ENCODE peak calls at places on chromosomes 13 and 19, in five cellular contexts. Q, Y, A, O and H are unnamed samples.

GRCh38 chr13:90454002-90454636 is 893.4 kb upstream of the MIR17HG start:
- DNase-seq in O (no peak), Q (no peak), A (no peak), Y (no peak), H (no peak)

GRCh38 chr13:73335226-73335625 is 276.4 kb downstream of the KLF5 start:
- DNase-seq in A (no peak), Y (peak), O (peak), Q (no peak), H (no peak)

GRCh38 chr13:97429681-97430081 is 4.3 kb upstream of the RAP2A start:
- DNase-seq in Y (no peak), Q (no peak), O (no peak), A (no peak), H (no peak)

GRCh38 chr19:39843919-39844793 is 2.0 kb downstream of the FBL start:
- DNase-seq in A (no peak), O (peak), Q (no peak), Y (peak), H (no peak)

GRCh38 chr13:33931397-33931987 is 113.5 kb downstream of the RFC3 start:
- DNase-seq in Y (peak), O (peak), Q (no peak), A (no peak), H (peak)

GRCh38 chr13:114110091-114110829 is 22.2 kb downstream of the RASA3 start:
- DNase-seq in O (no peak), Q (peak), Y (peak), A (no peak), H (no peak)

GRCh38 chr13:51520524-51520923 is 63.7 kb upstream of the WDFY2 start:
- DNase-seq in A (no peak), Q (no peak), O (peak), Y (peak), H (no peak)

GRCh38 chr13:90302113-90302512 is 1045.4 kb upstream of the MIR17HG start:
- DNase-seq in A (no peak), O (no peak), Q (no peak), Y (peak), H (no peak)

GRCh38 chr19:45164577-45165335 is 4.0 kb upstream of the NKPD1 start:
- DNase-seq in A (peak), Y (peak), Q (peak), O (peak), H (no peak)

GRCh38 chr19:5138606-5139594 is 170.0 kb downstream of the KDM4B start:
- DNase-seq in A (no peak), Y (peak), O (peak), Q (no peak), H (no peak)

GRCh38 chr19:8221161-8221560 is 12.0 kb downstream of the CERS4 start:
- DNase-seq in O (no peak), Y (no peak), A (no peak), Q (no peak), H (no peak)

GRCh38 chr19:16330811-16331690 is 6.4 kb downstream of the KLF2 start:
- DNase-seq in A (no peak), O (peak), Y (peak), Q (no peak), H (no peak)

GRCh38 chr13:111177081-111177711 is 62.1 kb downstream of the ARHGEF7 start:
- DNase-seq in O (peak), Y (peak), A (no peak), Q (no peak), H (no peak)

GRCh38 chr19:47157455-47158321 is 27.1 kb downstream of the SAE1 start:
- DNase-seq in O (peak), Y (peak), A (peak), Q (peak), H (peak)

GRCh38 chr19:12163841-12164240 is 945 bp downstream of the ZNF136 start:
- DNase-seq in Q (no peak), Y (peak), O (peak), A (no peak), H (no peak)

GRCh38 chr13:104641309-104641708 is 1575.1 kb upstream of the SLC10A2 start:
- DNase-seq in A (no peak), O (peak), Y (peak), Q (no peak), H (no peak)

GRCh38 chr19:1853295-1854031 is 5.2 kb upstream of the REXO1 start:
- DNase-seq in A (peak), Q (peak), Y (peak), O (peak), H (no peak)

GRCh38 chr19:18855647-18856384 is 24.1 kb downstream of the UPF1 start:
- DNase-seq in O (no peak), Y (no peak), A (no peak), Q (no peak), H (no peak)

GRCh38 chr13:50370303-50370950 is 355.2 kb downstream of the KCNRG start:
- DNase-seq in A (no peak), Q (no peak), O (no peak), Y (no peak), H (no peak)

GRCh38 chr13:52738719-52739467 is 727 bp downstream of the CNMD start:
- DNase-seq in O (peak), A (peak), Y (peak), Q (peak), H (peak)

GRCh38 chr19:41014643-41015042 is 23.6 kb downstream of the CYP2B6 start:
- DNase-seq in Q (no peak), O (no peak), A (no peak), Y (no peak), H (no peak)

GRCh38 chr19:1847684-1848398 is 442 bp downstream of the REXO1 start:
- DNase-seq in Y (peak), Q (no peak), A (peak), O (peak), H (no peak)

GRCh38 chr19:13899393-13899792 is 6.5 kb downstream of the BRME1 start:
- DNase-seq in Y (no peak), A (no peak), O (no peak), Q (no peak), H (no peak)

GRCh38 chr19:3211191-3211590 is 13.3 kb upstream of the CELF5 start:
- DNase-seq in Q (no peak), A (no peak), O (no peak), Y (no peak), H (no peak)

GRCh38 chr13:78601124-78601885 is 2.0 kb downstream of the POU4F1 start:
- DNase-seq in Y (no peak), Q (peak), O (no peak), A (peak), H (peak)

DNA sequence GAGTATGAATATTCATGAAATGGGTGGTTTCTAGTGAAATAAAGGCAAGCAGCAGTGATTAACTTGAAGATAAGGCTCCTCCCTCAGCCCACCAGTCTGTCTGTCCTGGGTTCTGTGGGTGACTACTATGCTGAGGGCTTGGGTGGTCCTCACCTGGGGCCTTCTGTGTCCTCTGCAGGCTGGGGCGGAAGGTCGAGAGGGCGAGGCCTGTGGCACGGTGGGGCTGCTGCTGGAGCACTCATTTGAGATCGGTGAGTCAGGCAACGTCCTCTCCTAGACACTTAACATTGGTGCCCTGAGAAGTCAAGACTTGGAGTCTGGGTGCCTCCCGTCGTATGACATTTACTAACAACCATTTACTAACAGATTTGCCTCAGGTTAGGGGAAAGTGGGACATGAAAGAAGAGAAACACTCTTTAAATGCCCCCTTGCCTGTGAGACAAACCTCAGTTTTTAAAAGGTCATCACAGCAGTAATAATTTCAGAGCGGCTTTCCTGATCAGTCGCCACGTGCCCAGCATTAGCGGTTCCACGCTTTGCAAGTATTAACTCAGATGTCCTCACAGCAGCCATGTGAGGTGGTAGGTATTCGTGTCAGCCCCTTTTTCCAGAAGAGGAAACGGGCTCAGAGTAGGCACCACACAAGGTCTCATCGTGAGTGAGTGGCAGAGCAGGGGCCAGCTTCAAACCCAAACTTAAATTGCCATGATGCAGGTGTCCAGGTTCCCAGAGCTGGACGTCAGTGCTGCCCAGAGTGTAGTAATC is 1.3 kb upstream of the GARIN5A start:
- DNase-seq in A (no peak), Y (no peak), O (no peak), Q (no peak), H (no peak)
- H2BK12ac ChIP-seq in A (no peak), Y (no peak), O (no peak), Q (no peak), H (no peak)

DNA sequence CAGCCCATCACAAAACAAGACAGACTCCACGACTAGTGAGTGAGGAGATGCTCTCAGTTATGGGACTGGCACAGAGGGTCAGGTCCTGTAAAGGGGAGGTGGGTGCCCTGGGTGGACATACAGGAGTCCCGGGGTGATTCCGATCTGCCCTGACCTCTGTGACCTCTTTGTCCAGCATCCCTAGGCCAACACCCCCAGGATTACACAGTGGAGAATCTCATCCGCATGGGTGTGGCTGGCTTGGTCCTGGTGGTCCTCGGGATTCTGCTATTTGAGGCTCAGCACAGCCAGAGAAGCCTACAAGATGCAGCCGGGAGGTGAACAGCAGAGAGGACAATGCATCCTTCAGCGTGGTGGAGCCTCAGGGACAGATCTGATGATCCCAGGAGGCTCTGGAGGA is 6.4 kb upstream of the LILRA1 start:
- DNase-seq in O (no peak), A (no peak), Y (no peak), Q (no peak), H (no peak)
- H2BK12ac ChIP-seq in O (no peak), A (no peak), Y (no peak), Q (no peak), H (no peak)

GRCh38 chr13:103184413-103184812 is 118.2 kb upstream of the SLC10A2 start:
- DNase-seq in O (no peak), Y (no peak), A (no peak), Q (no peak), H (no peak)

GRCh38 chr13:103190841-103191240 is 124.6 kb upstream of the SLC10A2 start:
- DNase-seq in Y (no peak), A (no peak), O (no peak), Q (no peak), H (no peak)

GRCh38 chr13:103187621-103188020 is 121.4 kb upstream of the SLC10A2 start:
- DNase-seq in O (peak), Y (peak), Q (no peak), A (no peak), H (no peak)

DNA sequence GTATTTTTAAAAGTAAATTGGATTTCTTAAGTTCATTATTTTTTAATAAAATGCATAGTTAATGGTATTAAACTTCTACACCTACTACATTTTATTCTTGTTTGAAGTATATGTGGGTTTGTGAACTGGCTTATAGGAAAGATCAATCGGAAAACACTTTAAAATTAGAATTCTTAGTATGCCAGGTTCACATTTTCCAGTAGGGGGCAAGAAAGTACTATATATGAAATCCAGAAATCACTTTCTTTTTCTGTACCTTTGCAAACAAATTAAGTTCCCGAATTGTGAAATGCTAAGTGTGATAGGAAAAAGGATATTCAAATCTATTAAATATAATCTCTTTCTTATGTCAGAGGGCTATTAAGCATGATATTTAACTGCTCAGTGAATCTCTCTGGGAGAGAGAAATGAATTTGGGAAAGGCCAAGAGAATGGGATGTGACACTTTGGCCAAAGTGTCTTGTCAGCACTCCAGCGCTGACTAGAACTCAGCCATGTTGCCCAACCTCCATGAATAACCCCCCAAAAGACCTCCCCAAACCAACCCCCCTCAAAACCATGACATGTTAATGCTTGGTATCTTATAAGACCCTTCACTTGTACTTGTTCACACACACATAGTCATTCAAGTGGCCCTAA is 122.6 kb upstream of the SLC10A2 start:
- DNase-seq in A (no peak), Y (peak), Q (no peak), O (peak), H (no peak)
- H2BK12ac ChIP-seq in A (no peak), Y (no peak), Q (no peak), O (peak), H (no peak)

GRCh38 chr13:25633108-25633507 is 261.3 kb downstream of the ATP8A2 start:
- DNase-seq in Q (no peak), O (no peak), Y (no peak), A (no peak), H (peak)

GRCh38 chr13:25630327-25630726 is 258.6 kb downstream of the ATP8A2 start:
- DNase-seq in O (no peak), Q (no peak), Y (no peak), A (no peak), H (no peak)

GRCh38 chr13:25632166-25632888 is 260.6 kb downstream of the ATP8A2 start:
- DNase-seq in O (no peak), A (peak), Y (no peak), Q (peak), H (no peak)
- H2BK12ac ChIP-seq in O (no peak), A (no peak), Y (no peak), Q (no peak), H (no peak)

DNA sequence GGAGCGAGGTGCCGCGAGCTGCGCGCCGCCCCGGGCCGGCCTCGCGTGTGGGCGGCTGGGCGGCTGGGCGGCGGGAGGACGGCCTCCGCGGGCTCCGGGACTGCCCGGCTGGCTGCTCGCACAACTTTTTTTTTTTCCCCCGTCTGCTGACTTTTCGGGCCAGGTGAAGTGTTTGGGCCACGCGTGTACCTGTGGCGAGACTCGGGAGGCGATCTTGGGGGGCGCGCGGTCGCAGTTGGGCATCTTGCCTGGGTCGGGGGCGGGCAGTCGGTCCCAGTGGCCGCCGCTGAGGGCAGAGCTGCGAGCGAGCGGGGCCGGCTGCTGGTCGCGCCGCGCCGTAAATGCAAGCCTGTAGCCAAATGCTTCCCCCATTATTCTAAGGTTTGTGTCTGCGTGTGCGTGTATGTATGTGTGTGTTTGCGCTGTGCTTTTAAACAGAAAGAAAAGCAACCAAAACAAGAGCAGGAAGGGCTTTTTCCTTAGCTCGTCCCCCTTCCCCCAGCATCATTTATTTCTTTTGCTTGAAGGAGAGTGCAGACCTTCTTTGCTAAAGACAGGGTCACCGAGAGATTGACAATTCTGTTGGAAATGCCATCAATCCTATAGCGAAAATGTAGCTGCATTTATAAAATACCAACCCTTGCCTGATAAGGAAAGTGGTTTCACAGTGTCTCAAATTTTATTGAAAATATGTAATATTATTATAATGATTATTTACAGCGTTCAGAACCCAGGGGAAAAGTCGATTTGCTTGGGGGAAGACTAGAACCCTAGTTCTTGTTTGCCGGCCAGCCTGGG is 143.3 kb upstream of the ZNF536 start:
- DNase-seq in Y (no peak), Q (no peak), O (no peak), A (peak), H (no peak)
- H2BK12ac ChIP-seq in Y (no peak), Q (no peak), O (no peak), A (no peak), H (no peak)

GRCh38 chr13:18959229-18959628 is 222.4 kb downstream of the TUBA3C start:
- DNase-seq in O (no peak), A (no peak), Y (no peak), Q (no peak), H (no peak)
- H2BK12ac ChIP-seq in O (no peak), A (no peak), Y (no peak), Q (no peak), H (no peak)

GRCh38 chr13:61685683-61686013 is 270.0 kb upstream of the PCDH20 start:
- DNase-seq in Y (no peak), A (no peak), O (no peak), Q (peak), H (peak)

GRCh38 chr13:61684976-61685682 is 269.5 kb upstream of the PCDH20 start:
- DNase-seq in Y (no peak), O (no peak), Q (no peak), A (no peak), H (no peak)
- H2BK12ac ChIP-seq in Y (no peak), O (no peak), Q (no peak), A (no peak), H (no peak)